ENCODE peak calls at places on chromosomes 3 and 15, in nine cellular contexts. F, W, J, M, O, C, S, K and P are unnamed samples.

GRCh38 chr3:65597952-65598413 is 440.7 kb downstream of the MAGI1 start:
- DNase-seq in F (peak; percentile 14), W (no peak), J (peak; percentile 87), M (no peak), O (no peak), C (no peak), S (no peak), K (no peak), P (no peak)

GRCh38 chr15:90887037-90887481 is 2.8 kb downstream of the FES start:
- DNase-seq in F (no peak), W (no peak), J (no peak), M (no peak), O (no peak), C (no peak), S (no peak), K (no peak), P (no peak)

GRCh38 chr3:3172627-3173026 is 6.9 kb downstream of the CRBN start:
- DNase-seq in F (no peak), W (no peak), J (no peak), M (no peak), O (no peak), C (no peak), S (no peak), K (no peak), P (no peak)

GRCh38 chr3:69787436-69788168 is 48.3 kb downstream of the MITF start:
- DNase-seq in F (peak; percentile 31), W (no peak), J (no peak), M (peak; percentile 89), O (no peak), C (no peak), S (no peak), K (no peak), P (no peak)

GRCh38 chr3:86221601-86222000 is 769.3 kb downstream of the VGLL3 start:
- DNase-seq in F (no peak), W (no peak), J (no peak), M (no peak), O (no peak), C (no peak), S (no peak), K (no peak), P (no peak)

GRCh38 chr3:113405180-113405579 is 36.1 kb downstream of the CFAP44 start:
- DNase-seq in F (no peak), W (no peak), J (no peak), M (peak; percentile 67), O (no peak), C (no peak), S (no peak), K (no peak), P (no peak)

GRCh38 chr3:172007065-172007370 is 32.4 kb upstream of the FNDC3B start:
- DNase-seq in F (no peak), W (no peak), J (no peak), M (no peak), O (no peak), C (no peak), S (no peak), K (no peak), P (no peak)

GRCh38 chr3:151460774-151461450 is at the start of gene IGSF10:
- DNase-seq in F (peak; percentile 19), W (no peak), J (peak; percentile 71), M (no peak), O (peak; percentile 27), C (no peak), S (no peak), K (no peak), P (peak; percentile 58)

GRCh38 chr3:132343018-132343612 is 25.9 kb downstream of the ACP3 start:
- DNase-seq in F (peak; percentile 76), W (peak; percentile 21), J (peak; percentile 39), M (peak; percentile 52), O (no peak), C (no peak), S (no peak), K (peak; percentile 70), P (no peak)

GRCh38 chr3:112776000-112776399 is 70.7 kb downstream of the CD200R1L start:
- DNase-seq in F (peak; percentile 26), W (no peak), J (no peak), M (no peak), O (no peak), C (no peak), S (no peak), K (no peak), P (no peak)

GRCh38 chr3:134794950-134795775 is at the start of gene EPHB1:
- DNase-seq in F (peak; percentile 92), W (peak; percentile 78), J (peak; percentile 99), M (peak; percentile 94), O (peak; percentile 64), C (peak; percentile 84), S (peak; percentile 74), K (peak; percentile 92), P (peak; percentile 79)

DNA sequence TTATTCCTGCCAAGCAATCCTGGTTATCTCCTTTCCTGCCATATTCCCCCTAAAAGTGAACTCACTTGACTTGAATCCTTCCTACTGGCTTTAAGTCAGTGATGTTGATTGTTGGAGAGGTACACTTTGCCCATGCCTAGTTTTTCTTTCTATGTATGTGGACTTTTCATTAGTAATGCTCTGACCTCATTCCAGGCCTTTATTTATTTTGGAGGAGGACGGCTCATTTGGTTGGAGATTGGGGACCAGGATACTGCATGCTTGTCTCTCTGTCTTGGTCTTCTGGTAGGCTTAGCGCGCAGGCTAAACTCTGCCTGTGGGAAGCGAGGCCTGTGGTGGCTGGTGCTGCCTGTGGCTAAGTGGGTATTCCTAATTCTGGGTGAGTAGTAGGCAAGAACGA is 29.1 kb upstream of the MTMR10 start:
- DNase-seq in F (no peak), W (no peak), J (no peak), M (peak; percentile 37), O (no peak), C (no peak), S (no peak), K (no peak), P (no peak)
- TF ChIP-seq CTCF in F (no peak), W (no peak), J (no peak), M (no peak), O (no peak), C (no peak), S (no peak), K (no peak), P (no peak)

GRCh38 chr3:9202546-9202945 is 46.9 kb downstream of the SRGAP3 start:
- DNase-seq in F (no peak), W (no peak), J (no peak), M (no peak), O (no peak), C (no peak), S (no peak), K (no peak), P (no peak)

GRCh38 chr3:9198805-9199386 is 50.5 kb downstream of the SRGAP3 start:
- DNase-seq in F (no peak), W (no peak), J (no peak), M (peak; percentile 11), O (no peak), C (no peak), S (no peak), K (peak; percentile 46), P (no peak)

GRCh38 chr3:9201895-9202294 is 47.6 kb downstream of the SRGAP3 start:
- DNase-seq in F (no peak), W (no peak), J (no peak), M (no peak), O (no peak), C (no peak), S (no peak), K (no peak), P (no peak)

GRCh38 chr3:9203317-9203716 is 46.1 kb downstream of the SRGAP3 start:
- DNase-seq in F (no peak), W (no peak), J (no peak), M (no peak), O (no peak), C (no peak), S (no peak), K (no peak), P (no peak)

DNA sequence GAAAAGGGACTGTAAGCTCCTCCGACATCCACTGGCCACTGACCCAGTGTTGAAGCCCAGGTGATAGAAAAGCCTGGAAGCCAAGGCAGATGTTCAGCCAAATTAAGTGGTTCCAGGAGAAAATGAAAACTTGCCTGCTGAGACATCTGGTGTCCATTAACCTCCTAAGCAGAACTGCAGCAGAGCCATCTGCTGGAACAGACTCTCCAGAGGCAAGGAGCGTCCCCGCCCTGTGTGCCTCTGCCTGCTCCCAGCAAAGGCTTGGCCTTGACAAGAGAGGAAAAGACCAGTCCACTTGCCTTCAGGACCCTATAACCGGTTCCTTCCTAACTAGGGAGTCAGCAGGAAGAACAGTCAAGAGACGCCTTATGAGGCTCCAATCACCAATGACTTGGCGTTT is 48.2 kb downstream of the SRGAP3 start:
- DNase-seq in F (no peak), W (no peak), J (no peak), M (no peak), O (no peak), C (no peak), S (no peak), K (no peak), P (no peak)
- H3K4me1 ChIP-seq in F (peaks cover 18% of the 10 kb centered on the region), W (no peaks in the 10 kb centered on the region), J (peaks cover 2% of the 10 kb centered on the region), M (no peaks in the 10 kb centered on the region), O (no peaks in the 10 kb centered on the region), C (no peaks in the 10 kb centered on the region), S (no peaks in the 10 kb centered on the region), K (peaks cover 10% of the 10 kb centered on the region), P (no peaks in the 10 kb centered on the region)

DNA sequence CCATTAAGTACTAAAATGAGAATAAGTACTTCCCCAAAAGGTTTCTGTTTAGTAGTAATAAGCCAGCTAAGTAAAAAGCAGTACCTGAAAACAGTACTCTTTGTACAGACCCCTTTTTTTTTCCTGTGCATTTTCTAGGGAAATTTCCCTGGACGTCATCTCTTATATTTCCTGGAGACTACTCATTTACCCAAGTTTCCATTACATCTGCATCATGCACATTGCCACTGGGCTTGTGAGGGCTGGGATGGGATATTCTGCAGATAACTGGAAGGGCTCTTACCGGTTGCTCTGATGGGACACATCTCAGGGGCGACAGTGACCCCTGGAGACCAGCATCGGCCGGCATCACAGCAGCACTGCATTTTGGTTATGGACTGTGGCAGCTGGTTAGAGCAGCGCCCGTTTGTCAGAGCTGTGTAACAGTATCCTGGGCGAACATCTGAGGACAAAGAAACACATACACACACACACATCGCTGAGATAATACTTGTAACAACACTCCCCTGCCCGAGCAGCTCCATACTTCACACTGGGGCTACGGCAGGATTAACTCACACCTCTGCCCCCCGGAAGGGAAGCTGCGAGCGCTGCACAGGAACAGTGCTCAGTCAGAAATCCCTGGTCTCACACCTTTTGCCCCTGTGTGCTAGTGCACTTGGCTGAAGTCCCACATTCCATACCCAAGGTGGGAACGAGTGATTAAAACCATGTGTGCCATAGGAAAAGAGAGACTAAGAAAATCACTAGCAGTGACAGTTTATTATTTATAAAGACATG is 124.9 kb downstream of the FBN1 start:
- DNase-seq in F (no peak), W (no peak), J (peak; percentile 66), M (no peak), O (no peak), C (no peak), S (no peak), K (no peak), P (no peak)
- TF ChIP-seq CTCF in F (no peak), W (no peak), J (peak; percentile 67), M (no peak), O (no peak), C (no peak), S (no peak), K (no peak), P (no peak)

GRCh38 chr3:72380193-72380592 is 468.1 kb downstream of the SHQ1 start:
- DNase-seq in F (no peak), W (no peak), J (no peak), M (peak; percentile 48), O (no peak), C (no peak), S (no peak), K (no peak), P (no peak)
- H3K4me1 ChIP-seq in F (peaks cover 10% of the 10 kb centered on the region), W (no peaks in the 10 kb centered on the region), J (peaks cover 48% of the 10 kb centered on the region), M (no peaks in the 10 kb centered on the region), O (no peaks in the 10 kb centered on the region), C (peaks cover 21% of the 10 kb centered on the region), S (no peaks in the 10 kb centered on the region), K (peaks cover 37% of the 10 kb centered on the region), P (no peaks in the 10 kb centered on the region)